ENCODE peak calls at places on chromosome 21, in ten cellular contexts. Y, D, R, U, I, E, H, Q, M and J are unnamed samples.

GRCh38 chr21:32155226-32155625 is 123.6 kb downstream of the MIS18A start:
- DNase-seq in I (no peak), R (no peak), H (no peak), Y (no peak), M (no peak), Q (no peak), D (no peak), E (no peak), U (no peak), J (no peak)

GRCh38 chr21:36035381-36035791 is 24.9 kb downstream of the SETD4 start:
- DNase-seq in D (no peak), R (no peak), E (no peak), U (peak), M (no peak), H (no peak), Y (peak), I (no peak), Q (peak), J (no peak)

GRCh38 chr21:34612056-34612455 is 2.9 kb downstream of the RCAN1 start:
- DNase-seq in M (no peak), Y (no peak), U (no peak), D (no peak), I (no peak), R (no peak), E (no peak), Q (no peak), H (no peak), J (no peak)

GRCh38 chr21:39954570-39954969 is 87.3 kb downstream of the PCP4 start:
- DNase-seq in M (no peak), Q (no peak), H (no peak), I (no peak), R (no peak), D (no peak), Y (peak), E (no peak), U (no peak), J (no peak)

GRCh38 chr21:31665397-31665796 is 5.9 kb downstream of the SOD1 start:
- DNase-seq in D (peak), E (no peak), U (no peak), Q (peak), Y (no peak), H (no peak), R (no peak), I (no peak), M (no peak), J (no peak)

GRCh38 chr21:35664683-35665082 is 395.6 kb downstream of the SETD4 start:
- DNase-seq in Q (no peak), U (no peak), R (no peak), I (no peak), Y (no peak), H (no peak), M (no peak), E (no peak), D (peak), J (no peak)

GRCh38 chr21:39386194-39386593 is 37.3 kb upstream of the HMGN1 start:
- DNase-seq in I (no peak), U (no peak), M (no peak), E (no peak), Q (no peak), H (no peak), D (no peak), Y (no peak), R (no peak), J (peak)

GRCh38 chr21:34930971-34931370 is 118.1 kb downstream of the RUNX1 start:
- DNase-seq in D (peak), Y (no peak), U (no peak), M (no peak), E (no peak), Q (no peak), I (no peak), R (no peak), H (no peak), J (no peak)

GRCh38 chr21:35249636-35250035 is 200.5 kb upstream of the RUNX1 start:
- DNase-seq in Y (no peak), Q (no peak), D (peak), R (no peak), U (no peak), E (no peak), H (no peak), I (no peak), M (no peak), J (no peak)

GRCh38 chr21:28509031-28509430 is 483.6 kb downstream of the LTN1 start:
- DNase-seq in U (peak), H (no peak), I (no peak), M (no peak), D (no peak), R (no peak), Q (peak), E (no peak), Y (peak), J (no peak)

GRCh38 chr21:36193200-36193599 is 36.6 kb downstream of the DOP1B start:
- DNase-seq in Y (no peak), H (no peak), M (no peak), E (no peak), Q (peak), R (no peak), I (no peak), D (peak), U (no peak), J (no peak)

GRCh38 chr21:25573409-25574206 is 33.7 kb downstream of the MRPL39 start:
- DNase-seq in M (no peak), R (peak), D (peak), H (peak), U (no peak), Y (no peak), Q (peak), E (no peak), I (no peak), J (peak)

GRCh38 chr21:26961704-26962103 is 5.2 kb downstream of the ADAMTS5 start:
- DNase-seq in E (no peak), M (no peak), H (no peak), R (no peak), U (no peak), Y (peak), D (no peak), Q (peak), I (no peak), J (no peak)

GRCh38 chr21:33268392-33268735 is 2.2 kb downstream of the IL10RB start:
- DNase-seq in I (no peak), E (no peak), M (no peak), U (no peak), Q (no peak), H (no peak), R (no peak), D (no peak), Y (no peak), J (no peak)

GRCh38 chr21:33266784-33267135 is 593 bp downstream of the IL10RB start:
- DNase-seq in M (no peak), R (no peak), I (no peak), Q (no peak), Y (no peak), H (peak), E (no peak), U (no peak), D (no peak), J (peak)

GRCh38 chr21:33265664-33266049 is 510 bp upstream of the IL10RB start:
- DNase-seq in D (peak), I (peak), H (peak), U (no peak), Y (peak), E (peak), R (no peak), M (peak), Q (no peak), J (no peak)

GRCh38 chr21:33266050-33266783 is at the start of gene IL10RB:
- DNase-seq in Q (peak), D (peak), I (peak), R (peak), U (peak), E (peak), Y (peak), M (peak), H (peak), J (peak)

DNA sequence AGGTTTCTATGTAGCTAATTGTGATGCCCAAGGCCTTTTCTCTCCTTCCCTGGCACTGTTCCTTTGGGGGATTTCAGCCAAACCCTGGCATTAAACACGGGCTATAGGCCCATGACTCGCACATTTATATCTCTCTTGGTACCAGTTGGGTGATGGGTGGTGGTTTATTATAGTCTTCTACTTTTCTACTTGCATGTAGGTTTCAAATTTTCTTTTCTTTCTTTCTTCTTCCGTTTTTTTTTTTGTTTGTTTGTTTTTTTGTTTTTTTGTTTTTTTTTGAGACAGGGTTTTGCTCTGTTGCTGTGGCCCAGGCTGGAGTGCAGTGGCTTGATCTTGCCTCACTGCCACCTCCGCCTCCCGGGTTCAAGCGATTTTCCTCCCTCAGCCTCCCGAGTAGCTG is 1.1 kb downstream of the IL10RB start:
- DNase-seq in R (no peak), U (no peak), Y (no peak), Q (no peak), I (no peak), H (no peak), M (no peak), D (no peak), E (no peak), J (no peak)
- H3K27ac ChIP-seq in R (peak), U (no peak), Y (no peak), Q (no peak), I (no peak), H (peak), M (peak), D (peak), E (peak), J (peak)

GRCh38 chr21:16013570-16013969 is 283.8 kb downstream of the USP25 start:
- DNase-seq in Y (no peak), I (no peak), U (no peak), R (no peak), E (no peak), M (no peak), Q (no peak), D (no peak), H (no peak), J (no peak)
- H3K4me3 ChIP-seq in Y (no peak), I (no peak), U (no peak), R (no peak), E (no peak), M (no peak), Q (no peak), D (no peak), H (no peak), J (no peak)

GRCh38 chr21:45228656-45229240 is 58.9 kb downstream of the POFUT2 start:
- DNase-seq in Q (no peak), E (no peak), R (no peak), M (no peak), Y (no peak), D (no peak), H (no peak), I (no peak), U (no peak), J (no peak)

GRCh38 chr21:45228171-45228641 is 59.5 kb downstream of the POFUT2 start:
- DNase-seq in E (peak), Q (peak), D (peak), H (peak), Y (no peak), I (no peak), R (peak), U (no peak), M (no peak), J (peak)

GRCh38 chr21:45225741-45226327 is 61.9 kb downstream of the POFUT2 start:
- DNase-seq in H (no peak), U (peak), M (no peak), E (no peak), D (no peak), Q (no peak), R (no peak), I (no peak), Y (no peak), J (no peak)

GRCh38 chr21:45226540-45227326 is 61.0 kb downstream of the POFUT2 start:
- DNase-seq in M (no peak), R (peak), I (no peak), E (no peak), H (peak), D (peak), Y (no peak), Q (no peak), U (no peak), J (no peak)

GRCh38 chr21:45227735-45228134 is 60.0 kb downstream of the POFUT2 start:
- DNase-seq in I (no peak), D (no peak), H (no peak), M (no peak), Y (peak), Q (no peak), E (no peak), R (no peak), U (no peak), J (no peak)
- H3K27ac ChIP-seq in I (no peak), D (no peak), H (peak), M (no peak), Y (no peak), Q (no peak), E (no peak), R (no peak), U (no peak), J (peak)

GRCh38 chr21:14541840-14542495 is 4.1 kb downstream of the SAMSN1 start:
- DNase-seq in M (no peak), Q (no peak), H (peak), Y (no peak), I (no peak), R (peak), U (no peak), E (no peak), D (no peak), J (no peak)
- H3K4me3 ChIP-seq in M (no peak), Q (no peak), H (peak), Y (no peak), I (no peak), R (peak), U (no peak), E (no peak), D (no peak), J (peak)

DNA sequence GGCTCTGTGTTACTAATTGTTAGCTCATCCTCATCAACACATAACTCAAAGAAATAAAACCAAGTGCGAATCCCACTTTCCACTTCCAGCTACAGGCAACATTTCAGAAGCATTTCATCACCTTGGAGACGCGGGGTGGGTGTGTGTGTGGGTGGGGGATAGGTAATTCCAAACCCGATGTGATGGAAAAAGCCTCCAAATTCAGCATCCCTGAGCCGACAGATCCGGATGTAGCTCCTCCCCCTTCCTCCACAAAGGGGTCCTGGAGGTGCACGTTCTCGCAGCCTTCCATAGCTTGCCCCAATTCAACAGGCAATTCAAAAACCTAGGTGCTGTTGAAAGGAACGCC is 486 bp downstream of the HSPA13 start:
- DNase-seq in R (no peak), D (no peak), E (no peak), I (no peak), M (peak), Y (peak), Q (peak), H (no peak), U (no peak), J (no peak)
- H3K27ac ChIP-seq in R (peak), D (peak), E (peak), I (peak), M (peak), Y (peak), Q (peak), H (peak), U (peak), J (peak)

GRCh38 chr21:37367758-37368535 is 1.4 kb downstream of the DYRK1A start:
- DNase-seq in D (peak), E (peak), Y (peak), H (peak), U (peak), Q (peak), R (peak), M (peak), I (no peak), J (no peak)
- H3K4me3 ChIP-seq in D (peak), E (peak), Y (peak), H (peak), U (peak), Q (peak), R (peak), M (peak), I (peak), J (peak)

DNA sequence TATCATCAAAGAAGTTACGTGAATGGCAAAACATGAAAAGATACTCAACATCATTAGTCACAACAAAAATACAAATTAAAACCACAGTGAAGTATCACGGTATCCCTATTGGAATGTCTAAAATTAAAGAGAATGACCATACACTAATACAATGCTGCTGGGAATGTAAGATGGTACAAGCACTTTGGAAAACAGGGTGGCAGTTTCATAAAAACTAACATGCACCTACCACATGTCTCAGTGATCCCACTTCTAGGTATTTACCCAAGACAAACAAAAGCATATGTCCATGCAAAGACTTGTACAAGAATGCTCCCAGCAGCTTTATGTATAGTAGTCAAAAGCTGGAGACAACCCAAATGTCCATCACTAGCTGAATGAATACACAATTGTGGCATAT is 69.1 kb downstream of the HSF2BP start:
- DNase-seq in I (no peak), M (no peak), H (no peak), E (no peak), Q (no peak), Y (no peak), R (no peak), U (no peak), D (peak), J (no peak)
- H3K27ac ChIP-seq in I (no peak), M (no peak), H (no peak), E (no peak), Q (no peak), Y (no peak), R (no peak), U (no peak), D (peak), J (no peak)

GRCh38 chr21:41954654-41955499 is 1.1 kb upstream of the C2CD2 start:
- DNase-seq in M (no peak), U (peak), Y (no peak), D (no peak), Q (no peak), E (no peak), I (no peak), R (no peak), H (no peak), J (no peak)
- H3K4me3 ChIP-seq in M (no peak), U (no peak), Y (no peak), D (peak), Q (no peak), E (no peak), I (peak), R (no peak), H (peak), J (peak)

DNA sequence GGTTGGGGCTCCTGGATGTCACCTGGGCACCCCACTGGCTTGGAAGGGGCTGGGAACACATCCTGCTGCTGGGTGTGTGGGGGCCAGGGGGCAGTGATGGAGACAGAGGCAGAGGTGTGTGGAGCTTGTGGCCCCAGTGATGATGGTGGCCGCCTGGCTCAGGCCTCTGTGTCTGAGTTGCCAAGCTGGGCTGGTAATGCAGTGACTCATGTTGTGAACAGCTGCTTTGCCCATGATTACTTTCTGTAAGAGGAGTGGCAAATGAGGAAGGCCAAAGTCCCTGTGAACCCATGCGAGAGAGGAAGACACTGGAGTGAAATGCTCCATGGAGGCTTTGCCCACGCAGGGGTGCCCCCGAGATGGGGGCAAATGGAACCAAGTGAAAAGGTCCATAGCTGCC is 86.8 kb downstream of the KCNJ6 start:
- DNase-seq in D (peak), Q (no peak), H (no peak), R (no peak), E (no peak), Y (no peak), M (no peak), I (no peak), U (peak), J (no peak)
- H3K27ac ChIP-seq in D (no peak), Q (no peak), H (no peak), R (no peak), E (no peak), Y (no peak), M (no peak), I (no peak), U (peak), J (no peak)